ENCODE peak calls at places on chromosomes 5 and 9, in four cellular contexts. One of them, this sample, is unnamed. For H3K27me3, H3K36me3 and H3K4me1, the result is how much of the 10 kb centered on the place peaks cover.

GRCh38 chr5:171702391-171702790 is 83.2 kb upstream of the SMIM23 start:
- DNase-seq in NT2/D1: no peak
- DNase-seq in IMR-90: no peak
- DNase-seq in mesenchymal stem cell: no peak
- DNase-seq in this sample: no peak

GRCh38 chr5:89293849-89294248 is 410.9 kb upstream of the MEF2C start:
- DNase-seq in mesenchymal stem cell: peak
- DNase-seq in IMR-90: peak
- DNase-seq in NT2/D1: no peak
- DNase-seq in this sample: no peak

GRCh38 chr5:132407970-132408369 is 38.5 kb downstream of the SLC22A5 start:
- DNase-seq in IMR-90: no peak
- DNase-seq in NT2/D1: no peak
- DNase-seq in mesenchymal stem cell: no peak
- DNase-seq in this sample: no peak

GRCh38 chr5:56839062-56839461 is 23.7 kb downstream of the MAP3K1 start:
- DNase-seq in NT2/D1: no peak
- DNase-seq in IMR-90: no peak
- DNase-seq in mesenchymal stem cell: no peak
- DNase-seq in this sample: no peak

GRCh38 chr9:88523056-88523455 is 11.9 kb upstream of the NXNL2 start:
- DNase-seq in mesenchymal stem cell: peak
- DNase-seq in NT2/D1: no peak
- DNase-seq in IMR-90: peak
- DNase-seq in this sample: no peak

GRCh38 chr5:10746711-10747110 is 14.3 kb downstream of the DAP start:
- DNase-seq in IMR-90: no peak
- DNase-seq in NT2/D1: no peak
- DNase-seq in mesenchymal stem cell: no peak
- DNase-seq in this sample: no peak

GRCh38 chr9:9942764-9943424 is 669.9 kb downstream of the PTPRD start:
- DNase-seq in mesenchymal stem cell: peak
- DNase-seq in NT2/D1: peak
- DNase-seq in IMR-90: peak
- DNase-seq in this sample: peak

GRCh38 chr5:132526290-132526973 is 16.9 kb downstream of the IL5 start:
- DNase-seq in mesenchymal stem cell: peak
- DNase-seq in IMR-90: peak
- DNase-seq in NT2/D1: peak
- DNase-seq in this sample: no peak

GRCh38 chr9:36189978-36190377 is 743 bp upstream of the CLTA start:
- DNase-seq in NT2/D1: no peak
- DNase-seq in mesenchymal stem cell: peak
- DNase-seq in IMR-90: no peak
- DNase-seq in this sample: no peak

GRCh38 chr5:174789596-174789995 is 65.2 kb downstream of the MSX2 start:
- DNase-seq in NT2/D1: no peak
- DNase-seq in mesenchymal stem cell: no peak
- DNase-seq in IMR-90: no peak
- DNase-seq in this sample: no peak

GRCh38 chr5:37875051-37875787 is 35.4 kb upstream of the GDNF start:
- DNase-seq in IMR-90: peak
- DNase-seq in mesenchymal stem cell: peak
- DNase-seq in NT2/D1: no peak
- DNase-seq in this sample: no peak

GRCh38 chr9:69542048-69542447 is 130.1 kb downstream of the APBA1 start:
- DNase-seq in IMR-90: no peak
- DNase-seq in mesenchymal stem cell: no peak
- DNase-seq in NT2/D1: no peak
- DNase-seq in this sample: no peak

GRCh38 chr9:16341176-16341575 is 529.3 kb downstream of the BNC2 start:
- DNase-seq in IMR-90: peak
- DNase-seq in NT2/D1: no peak
- DNase-seq in mesenchymal stem cell: peak
- DNase-seq in this sample: no peak

GRCh38 chr5:68285857-68286611 is 70.5 kb downstream of the PIK3R1 start:
- DNase-seq in NT2/D1: no peak
- DNase-seq in IMR-90: peak
- DNase-seq in mesenchymal stem cell: peak
- DNase-seq in this sample: no peak

GRCh38 chr9:120109242-120109641 is 470.7 kb downstream of the CDK5RAP2 start:
- DNase-seq in IMR-90: no peak
- DNase-seq in mesenchymal stem cell: no peak
- DNase-seq in NT2/D1: peak
- DNase-seq in this sample: peak

GRCh38 chr5:126464959-126465358 is 41.8 kb downstream of the GRAMD2B start:
- DNase-seq in IMR-90: no peak
- DNase-seq in NT2/D1: no peak
- DNase-seq in mesenchymal stem cell: no peak
- DNase-seq in this sample: no peak

GRCh38 chr5:145568581-145568980 is 266.6 kb downstream of the PRELID2 start:
- DNase-seq in mesenchymal stem cell: no peak
- DNase-seq in NT2/D1: no peak
- DNase-seq in IMR-90: peak
- DNase-seq in this sample: no peak

GRCh38 chr9:95980262-95981125 is 105.0 kb downstream of the ERCC6L2 start:
- DNase-seq in IMR-90: peak
- DNase-seq in NT2/D1: no peak
- DNase-seq in mesenchymal stem cell: no peak
- DNase-seq in this sample: no peak

GRCh38 chr9:71620806-71621205 is 147.5 kb downstream of the CEMIP2 start:
- DNase-seq in IMR-90: no peak
- DNase-seq in mesenchymal stem cell: no peak
- DNase-seq in NT2/D1: no peak
- DNase-seq in this sample: no peak

GRCh38 chr9:73155389-73155788 is 3.7 kb downstream of the ANXA1 start:
- DNase-seq in IMR-90: no peak
- DNase-seq in mesenchymal stem cell: no peak
- DNase-seq in NT2/D1: no peak
- DNase-seq in this sample: no peak

GRCh38 chr9:2872941-2873323 is 29.0 kb upstream of the PUM3 start:
- DNase-seq in IMR-90: no peak
- DNase-seq in mesenchymal stem cell: no peak
- DNase-seq in NT2/D1: no peak
- DNase-seq in this sample: no peak

GRCh38 chr5:157225463-157226422 is 40.2 kb upstream of the CYFIP2 start:
- DNase-seq in NT2/D1: no peak
- DNase-seq in IMR-90: no peak
- DNase-seq in mesenchymal stem cell: no peak
- DNase-seq in this sample: no peak

GRCh38 chr5:176902911-176903664 is 3.9 kb upstream of the HK3 start:
- DNase-seq in mesenchymal stem cell: no peak
- DNase-seq in IMR-90: no peak
- DNase-seq in NT2/D1: no peak
- DNase-seq in this sample: no peak

GRCh38 chr9:85534340-85534739 is 207.4 kb downstream of the AGTPBP1 start:
- DNase-seq in mesenchymal stem cell: no peak
- DNase-seq in NT2/D1: no peak
- DNase-seq in IMR-90: no peak
- DNase-seq in this sample: no peak

GRCh38 chr5:159047081-159047480 is 52.6 kb downstream of the EBF1 start:
- DNase-seq in NT2/D1: no peak
- DNase-seq in IMR-90: peak
- DNase-seq in mesenchymal stem cell: peak
- DNase-seq in this sample: no peak

GRCh38 chr9:108057421-108058136 is 568.0 kb upstream of the KLF4 start:
- DNase-seq in NT2/D1: no peak
- DNase-seq in IMR-90: peak
- DNase-seq in mesenchymal stem cell: peak
- DNase-seq in this sample: no peak

GRCh38 chr9:116435706-116436105 is 251.4 kb upstream of the TRIM32 start:
- DNase-seq in mesenchymal stem cell: no peak
- DNase-seq in IMR-90: no peak
- DNase-seq in NT2/D1: peak
- DNase-seq in this sample: no peak

GRCh38 chr9:14441976-14442651 is 128.2 kb upstream of the NFIB start:
- DNase-seq in NT2/D1: peak
- DNase-seq in mesenchymal stem cell: no peak
- DNase-seq in IMR-90: peak
- DNase-seq in this sample: peak

GRCh38 chr5:140550147-140551079 is 3.0 kb downstream of the EIF4EBP3 start:
- DNase-seq in IMR-90: no peak
- DNase-seq in NT2/D1: no peak
- DNase-seq in mesenchymal stem cell: no peak
- DNase-seq in this sample: no peak

GRCh38 chr9:125659954-125660353 is 47.1 kb downstream of the MAPKAP1 start:
- DNase-seq in mesenchymal stem cell: peak
- DNase-seq in IMR-90: peak
- DNase-seq in NT2/D1: no peak
- DNase-seq in this sample: no peak

GRCh38 chr5:32710335-32710858 is 724 bp upstream of the NPR3 start:
- DNase-seq in IMR-90: no peak
- DNase-seq in mesenchymal stem cell: no peak
- DNase-seq in NT2/D1: no peak
- DNase-seq in this sample: no peak

GRCh38 chr9:33163433-33164137 is 3.6 kb downstream of the B4GALT1 start:
- DNase-seq in IMR-90: no peak
- DNase-seq in mesenchymal stem cell: no peak
- DNase-seq in NT2/D1: no peak
- DNase-seq in this sample: no peak

GRCh38 chr9:111877420-111877819 is 19.2 kb upstream of the UGCG start:
- DNase-seq in IMR-90: no peak
- DNase-seq in mesenchymal stem cell: no peak
- DNase-seq in NT2/D1: no peak
- DNase-seq in this sample: no peak

GRCh38 chr5:137836997-137837396 is 30.7 kb upstream of the MYOT start:
- DNase-seq in NT2/D1: no peak
- DNase-seq in mesenchymal stem cell: no peak
- DNase-seq in IMR-90: peak
- DNase-seq in this sample: no peak

GRCh38 chr9:114065304-114065703 is 12.8 kb downstream of the AMBP start:
- DNase-seq in mesenchymal stem cell: no peak
- DNase-seq in IMR-90: no peak
- DNase-seq in NT2/D1: no peak
- DNase-seq in this sample: no peak
- H3K27me3 ChIP-seq in mesenchymal stem cell: under half
- H3K27me3 ChIP-seq in IMR-90: under half
- H3K27me3 ChIP-seq in NT2/D1: under half
- H3K27me3 ChIP-seq in this sample: under half

GRCh38 chr9:92721548-92721947 is 43.1 kb downstream of the BICD2 start:
- DNase-seq in NT2/D1: no peak
- DNase-seq in mesenchymal stem cell: no peak
- DNase-seq in IMR-90: no peak
- DNase-seq in this sample: no peak

GRCh38 chr9:92720209-92720765 is 44.3 kb downstream of the BICD2 start:
- DNase-seq in mesenchymal stem cell: no peak
- DNase-seq in IMR-90: no peak
- DNase-seq in NT2/D1: no peak
- DNase-seq in this sample: no peak

GRCh38 chr9:92719028-92719647 is 45.5 kb downstream of the BICD2 start:
- DNase-seq in IMR-90: no peak
- DNase-seq in mesenchymal stem cell: no peak
- DNase-seq in NT2/D1: no peak
- DNase-seq in this sample: no peak

GRCh38 chr9:92722386-92723298 is 42.0 kb downstream of the BICD2 start:
- DNase-seq in IMR-90: no peak
- DNase-seq in mesenchymal stem cell: no peak
- DNase-seq in NT2/D1: no peak
- DNase-seq in this sample: no peak

DNA sequence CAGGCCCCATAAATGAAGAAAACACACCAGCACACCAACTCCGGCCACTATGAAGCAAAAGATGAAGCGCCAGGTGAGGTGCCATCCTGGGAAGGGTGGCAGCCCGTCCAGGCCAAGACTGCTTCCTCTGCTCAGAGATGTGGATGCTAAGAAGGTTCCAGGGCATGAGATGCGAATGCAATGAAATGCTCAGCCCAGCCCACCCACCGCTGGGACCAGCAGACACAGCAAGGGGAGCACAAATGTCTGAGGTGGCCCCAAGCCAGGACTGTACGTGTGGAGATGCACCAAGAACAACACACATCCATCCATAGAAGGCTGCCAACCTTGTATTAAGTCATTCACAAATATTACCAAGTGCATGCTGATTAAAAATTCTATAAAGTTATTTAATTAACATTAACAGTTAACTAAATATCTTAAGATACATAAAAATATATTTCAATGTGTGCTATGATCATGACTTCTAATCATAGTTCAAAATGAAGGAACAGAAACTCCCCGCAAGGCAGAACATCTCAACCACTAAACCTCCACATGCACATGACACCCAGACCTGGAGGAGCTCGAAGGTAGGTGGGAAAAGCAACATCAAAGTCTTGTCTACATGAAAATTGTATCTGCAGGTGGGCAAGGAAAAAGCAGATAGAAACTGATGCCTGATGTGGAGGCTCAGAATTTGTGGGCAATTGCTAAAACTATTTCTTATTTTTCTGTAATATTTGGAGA is 43.7 kb downstream of the BICD2 start:
- DNase-seq in IMR-90: no peak
- DNase-seq in NT2/D1: no peak
- DNase-seq in mesenchymal stem cell: no peak
- DNase-seq in this sample: no peak
- H3K36me3 ChIP-seq in IMR-90: half or more
- H3K36me3 ChIP-seq in NT2/D1: half or more
- H3K36me3 ChIP-seq in mesenchymal stem cell: half or more
- H3K36me3 ChIP-seq in this sample: under half

DNA sequence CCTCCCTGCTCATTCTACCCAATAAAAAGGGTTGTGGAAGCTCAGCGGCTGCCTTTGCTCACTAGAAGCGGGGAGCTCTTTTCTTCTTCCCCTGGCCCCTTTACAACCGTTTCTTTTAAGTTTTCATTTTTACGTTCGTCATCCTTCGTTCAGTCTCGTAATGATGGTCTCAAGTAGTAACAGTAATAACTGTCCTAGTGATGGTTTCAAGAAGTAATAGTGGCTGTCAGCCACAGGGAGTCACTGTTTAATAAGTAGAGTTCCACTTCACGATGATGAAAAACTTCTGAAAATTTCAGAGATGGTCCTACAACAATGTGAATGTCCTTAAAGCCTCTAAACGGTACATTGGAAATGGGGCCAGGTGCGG is 6.2 kb downstream of the UGT3A2 start:
- DNase-seq in IMR-90: no peak
- DNase-seq in mesenchymal stem cell: no peak
- DNase-seq in NT2/D1: no peak
- DNase-seq in this sample: no peak
- H3K4me1 ChIP-seq in IMR-90: under half
- H3K4me1 ChIP-seq in mesenchymal stem cell: under half
- H3K4me1 ChIP-seq in NT2/D1: under half
- H3K4me1 ChIP-seq in this sample: under half

DNA sequence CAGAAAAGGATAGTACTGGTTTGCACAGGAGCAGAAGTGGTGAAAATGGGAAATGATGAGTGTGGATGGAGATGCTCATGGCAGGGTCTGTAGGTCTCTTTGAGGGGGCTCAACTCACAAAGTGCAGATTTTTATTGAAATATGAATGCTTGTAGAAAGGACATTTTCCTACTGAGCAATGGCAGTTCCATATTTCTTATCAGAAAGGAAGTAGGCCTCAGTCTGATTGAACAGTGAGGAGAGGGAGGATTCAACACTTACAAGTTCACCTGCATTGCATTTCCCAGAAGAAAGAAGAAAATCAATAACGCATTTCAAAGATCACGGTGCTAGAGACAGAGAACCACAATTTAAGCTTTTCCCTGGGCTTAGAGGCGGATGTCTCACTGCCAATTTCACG is 49.2 kb downstream of the ANXA2R start:
- DNase-seq in mesenchymal stem cell: no peak
- DNase-seq in NT2/D1: no peak
- DNase-seq in IMR-90: no peak
- DNase-seq in this sample: no peak
- H3K27me3 ChIP-seq in mesenchymal stem cell: under half
- H3K27me3 ChIP-seq in NT2/D1: half or more
- H3K27me3 ChIP-seq in IMR-90: under half
- H3K27me3 ChIP-seq in this sample: half or more

GRCh38 chr5:16702964-16703363 is 86.2 kb upstream of the RETREG1 start:
- DNase-seq in mesenchymal stem cell: no peak
- DNase-seq in IMR-90: no peak
- DNase-seq in NT2/D1: no peak
- DNase-seq in this sample: no peak
- H3K36me3 ChIP-seq in mesenchymal stem cell: under half
- H3K36me3 ChIP-seq in IMR-90: half or more
- H3K36me3 ChIP-seq in NT2/D1: half or more
- H3K36me3 ChIP-seq in this sample: under half

This sample was measured in iPS DF 6.9.